ENCODE peak calls at places on chromosomes 3 and 15, in five cellular contexts. K is dermis blood vessel endothelial cell; I is heart right ventricle; L is activated CD8-positive, alpha-beta T cell treated with anti-CD3 and anti-CD28 coated beads for 36 hours; D is stimulated activated CD8-positive, alpha-beta memory T cell treated with anti-CD3 and anti-CD28 coated beads, Interleukin-7, amount 100 ng/mL, for 1 hour. U is an unnamed sample.

GRCh38 chr15:56960116-56960515 is 41.7 kb downstream of the TCF12 start:
- DNase-seq in K (no peak), I (no peak), L (no peak), D (no peak), U (no peak)

GRCh38 chr15:94100814-94101213 is 130.5 kb upstream of the MCTP2 start:
- DNase-seq in K (no peak), I (no peak), L (no peak), D (no peak), U (no peak)

GRCh38 chr3:192915306-192915705 is 2.4 kb downstream of the MB21D2 start:
- DNase-seq in K (peak), I (no peak), L (no peak), D (no peak), U (peak)

GRCh38 chr3:186164696-186165095 is 55.8 kb upstream of the ETV5 start:
- DNase-seq in K (no peak), I (no peak), L (no peak), D (no peak), U (no peak)

GRCh38 chr3:133479895-133480669 is 80.2 kb downstream of the BFSP2 start:
- DNase-seq in K (no peak), I (no peak), L (no peak), D (no peak), U (no peak)

GRCh38 chr3:10459954-10460754 is 45.2 kb downstream of the ATP2B2 start:
- DNase-seq in K (peak), I (peak), L (peak), D (no peak), U (no peak)

GRCh38 chr15:30065025-30065801 is 17.5 kb upstream of the GOLGA8J start:
- DNase-seq in K (no peak), I (no peak), L (no peak), D (no peak), U (peak)

GRCh38 chr3:37997791-37998370 is 7.3 kb downstream of the VILL start:
- DNase-seq in K (no peak), I (no peak), L (no peak), D (no peak), U (no peak)

GRCh38 chr3:192481638-192482037 is 245.7 kb downstream of the FGF12 start:
- DNase-seq in K (peak), I (no peak), L (no peak), D (no peak), U (no peak)

GRCh38 chr3:170144437-170144843 is 37.1 kb downstream of the PHC3 start:
- DNase-seq in K (no peak), I (no peak), L (no peak), D (no peak), U (no peak)

GRCh38 chr3:183904833-183905780 is 20.4 kb upstream of the PARL start:
- DNase-seq in K (no peak), I (no peak), L (no peak), D (no peak), U (no peak)

GRCh38 chr15:73322665-73323373 is 45.9 kb downstream of the HCN4 start:
- DNase-seq in K (no peak), I (no peak), L (no peak), D (no peak), U (no peak)

GRCh38 chr15:34271493-34271892 is 46.7 kb downstream of the EMC4 start:
- DNase-seq in K (no peak), I (no peak), L (no peak), D (no peak), U (no peak)

GRCh38 chr3:127817331-127817821 is 4.9 kb downstream of the MGLL start:
- DNase-seq in K (no peak), I (no peak), L (no peak), D (no peak), U (no peak)

GRCh38 chr3:132405188-132405587 is 12.1 kb upstream of the DNAJC13 start:
- DNase-seq in K (peak), I (no peak), L (no peak), D (no peak), U (no peak)